ENCODE peak calls at places on chromosomes 11 and 22, in nine cellular contexts. T, B, I, O, D, N, Q, M and F are unnamed samples. For H3K4me1, the result is how much of the 10 kb centered on the place peaks cover.

GRCh38 chr11:106280041-106280440 is 202.6 kb downstream of the AASDHPPT start:
- DNase-seq in D (no peak), M (no peak), I (no peak), N (no peak), O (no peak), Q (no peak), B (no peak), T (no peak), F (no peak)

GRCh38 chr11:36400768-36401455 is 104.8 kb downstream of the PRR5L start:
- DNase-seq in O (no peak), I (peak), N (no peak), B (no peak), D (no peak), T (no peak), M (peak), Q (no peak), F (no peak)

GRCh38 chr11:60195923-60196368 is 13.1 kb upstream of the MS4A6A start:
- DNase-seq in Q (no peak), N (no peak), I (no peak), D (no peak), T (no peak), O (no peak), B (no peak), M (no peak), F (no peak)

GRCh38 chr22:44895296-44896055 is 114.3 kb downstream of the PHF21B start:
- DNase-seq in T (no peak), D (no peak), B (no peak), I (peak), Q (no peak), O (no peak), N (no peak), M (peak), F (no peak)

GRCh38 chr11:134450186-134450585 is 38.1 kb upstream of the B3GAT1 start:
- DNase-seq in T (no peak), O (no peak), D (no peak), Q (no peak), M (no peak), N (no peak), I (no peak), B (no peak), F (no peak)

GRCh38 chr11:100340416-100341323 is 346.4 kb upstream of the ARHGAP42 start:
- DNase-seq in N (no peak), M (peak), Q (no peak), B (peak), T (no peak), D (no peak), I (no peak), O (no peak), F (no peak)

GRCh38 chr11:94675239-94675638 is 92.9 kb upstream of the AMOTL1 start:
- DNase-seq in T (no peak), N (no peak), D (no peak), O (no peak), M (no peak), Q (no peak), I (no peak), B (peak), F (no peak)

GRCh38 chr11:32529994-32530588 is 53.5 kb upstream of the EIF3M start:
- DNase-seq in I (no peak), N (no peak), M (no peak), B (no peak), O (no peak), D (no peak), Q (no peak), T (no peak), F (no peak)

GRCh38 chr11:47904048-47904447 is 55.9 kb upstream of the NUP160 start:
- DNase-seq in N (no peak), B (no peak), Q (no peak), M (no peak), D (no peak), T (no peak), I (no peak), O (no peak), F (no peak)

GRCh38 chr11:124077266-124077665 is 36.1 kb upstream of the OR10G7 start:
- DNase-seq in M (no peak), O (no peak), N (no peak), Q (no peak), T (no peak), I (no peak), D (no peak), B (no peak), F (no peak)

GRCh38 chr11:64754919-64755662 is 4.7 kb downstream of the PYGM start:
- DNase-seq in M (no peak), I (peak), N (no peak), T (no peak), Q (no peak), D (no peak), O (no peak), B (no peak), F (peak)

GRCh38 chr11:125315088-125315740 is 150.7 kb downstream of the PKNOX2 start:
- DNase-seq in I (no peak), O (peak), B (peak), M (no peak), Q (peak), T (no peak), N (peak), D (no peak), F (no peak)

GRCh38 chr11:26715133-26715532 is 6.7 kb downstream of the SLC5A12 start:
- DNase-seq in B (peak), Q (no peak), T (no peak), N (no peak), I (no peak), D (no peak), M (no peak), O (no peak), F (no peak)

GRCh38 chr22:22901578-22902218 is 14.1 kb downstream of the IGLL5 start:
- DNase-seq in D (no peak), Q (no peak), N (no peak), O (no peak), B (no peak), I (peak), T (no peak), M (no peak), F (no peak)

GRCh38 chr11:124612045-124612444 is 817 bp downstream of the PANX3 start:
- DNase-seq in Q (no peak), B (peak), M (no peak), I (no peak), D (no peak), O (no peak), T (no peak), N (no peak), F (no peak)

GRCh38 chr22:49086181-49086580 is 741.5 kb downstream of the BRD1 start:
- DNase-seq in I (no peak), D (no peak), B (no peak), Q (no peak), T (no peak), M (no peak), N (no peak), O (no peak), F (no peak)

GRCh38 chr11:117071344-117071787 is 26.9 kb downstream of the SIK3 start:
- DNase-seq in B (peak), D (peak), I (no peak), T (peak), N (no peak), M (no peak), O (no peak), Q (peak), F (peak)

GRCh38 chr11:32792948-32793475 is 1.4 kb downstream of the CCDC73 start:
- DNase-seq in D (peak), M (peak), I (no peak), O (peak), Q (peak), N (peak), B (peak), T (peak), F (peak)

DNA sequence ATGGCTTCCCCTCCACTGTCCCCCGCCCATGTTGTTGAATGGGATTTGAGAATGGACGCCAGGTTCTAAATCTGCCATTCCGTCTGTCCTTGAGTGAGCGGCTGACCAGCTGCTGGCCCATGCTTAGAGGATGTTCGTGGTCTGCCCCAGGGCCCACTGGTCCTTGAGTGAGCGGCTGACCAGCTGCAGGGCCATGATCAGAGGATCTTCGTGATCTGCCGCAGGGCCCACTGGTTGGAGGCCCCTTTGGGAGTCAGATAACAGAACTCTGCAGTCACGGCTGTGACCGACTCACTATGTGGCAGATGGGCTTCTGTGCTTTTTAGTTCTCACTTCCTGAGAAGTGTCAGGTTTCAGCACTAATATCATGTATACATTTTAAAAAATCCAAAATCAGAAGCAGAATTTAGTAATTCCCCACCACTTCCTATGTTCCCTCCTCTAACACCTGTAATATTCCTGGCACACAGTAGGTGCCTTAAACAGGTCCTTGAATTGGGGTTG is 54.1 kb downstream of the MICAL3 start:
- DNase-seq in D (no peak), N (no peak), O (no peak), T (no peak), Q (peak), I (peak), M (no peak), B (no peak), F (no peak)
- H3K27ac ChIP-seq in D (no peak), N (no peak), O (peak), T (peak), Q (peak), I (peak), M (no peak), B (no peak), F (peak)

GRCh38 chr22:31629741-31630184 is 32.3 kb downstream of the PISD start:
- DNase-seq in T (no peak), I (peak), Q (no peak), M (no peak), N (no peak), B (no peak), O (no peak), D (no peak), F (no peak)

GRCh38 chr22:31628362-31628761 is 33.7 kb downstream of the PISD start:
- DNase-seq in T (no peak), O (no peak), M (no peak), D (no peak), Q (no peak), I (no peak), N (no peak), B (no peak), F (no peak)

GRCh38 chr22:31627223-31627731 is 34.7 kb downstream of the PISD start:
- DNase-seq in T (no peak), B (no peak), N (no peak), M (no peak), O (no peak), D (no peak), I (peak), Q (peak), F (no peak)

GRCh38 chr22:31630331-31631329 is 31.4 kb downstream of the PISD start:
- DNase-seq in I (peak), Q (peak), B (peak), T (peak), D (peak), O (peak), M (peak), N (peak), F (peak)

GRCh38 chr22:31628969-31629723 is 32.9 kb downstream of the PISD start:
- DNase-seq in T (no peak), I (peak), N (no peak), D (no peak), B (no peak), M (peak), O (no peak), Q (no peak), F (no peak)
- H3K4me1 ChIP-seq in T (under half), I (half or more), N (under half), D (under half), B (under half), M (under half), O (under half), Q (under half), F (half or more)

GRCh38 chr22:29856496-29856895 is 18.4 kb upstream of the ASCC2 start:
- DNase-seq in N (no peak), O (no peak), D (no peak), Q (no peak), B (no peak), I (no peak), M (peak), T (no peak), F (peak)
- H3K4me3 ChIP-seq in N (no peak), O (no peak), D (no peak), Q (no peak), B (no peak), I (no peak), M (no peak), T (no peak), F (no peak)

GRCh38 chr22:46535876-46536558 is 1.4 kb downstream of the CELSR1 start:
- DNase-seq in M (peak), N (no peak), D (no peak), O (no peak), Q (no peak), B (no peak), I (no peak), T (peak), F (no peak)

GRCh38 chr22:46537946-46538815 is 761 bp upstream of the CELSR1 start:
- DNase-seq in D (no peak), Q (no peak), B (no peak), M (peak), I (no peak), T (peak), N (no peak), O (no peak), F (no peak)

GRCh38 chr22:46534901-46535630 is 2.4 kb downstream of the CELSR1 start:
- DNase-seq in D (no peak), B (no peak), O (no peak), T (no peak), N (no peak), M (no peak), Q (no peak), I (no peak), F (no peak)

GRCh38 chr22:46537221-46537945 is at the start of gene CELSR1:
- DNase-seq in Q (no peak), T (peak), D (peak), N (no peak), O (peak), M (peak), I (no peak), B (no peak), F (no peak)

DNA sequence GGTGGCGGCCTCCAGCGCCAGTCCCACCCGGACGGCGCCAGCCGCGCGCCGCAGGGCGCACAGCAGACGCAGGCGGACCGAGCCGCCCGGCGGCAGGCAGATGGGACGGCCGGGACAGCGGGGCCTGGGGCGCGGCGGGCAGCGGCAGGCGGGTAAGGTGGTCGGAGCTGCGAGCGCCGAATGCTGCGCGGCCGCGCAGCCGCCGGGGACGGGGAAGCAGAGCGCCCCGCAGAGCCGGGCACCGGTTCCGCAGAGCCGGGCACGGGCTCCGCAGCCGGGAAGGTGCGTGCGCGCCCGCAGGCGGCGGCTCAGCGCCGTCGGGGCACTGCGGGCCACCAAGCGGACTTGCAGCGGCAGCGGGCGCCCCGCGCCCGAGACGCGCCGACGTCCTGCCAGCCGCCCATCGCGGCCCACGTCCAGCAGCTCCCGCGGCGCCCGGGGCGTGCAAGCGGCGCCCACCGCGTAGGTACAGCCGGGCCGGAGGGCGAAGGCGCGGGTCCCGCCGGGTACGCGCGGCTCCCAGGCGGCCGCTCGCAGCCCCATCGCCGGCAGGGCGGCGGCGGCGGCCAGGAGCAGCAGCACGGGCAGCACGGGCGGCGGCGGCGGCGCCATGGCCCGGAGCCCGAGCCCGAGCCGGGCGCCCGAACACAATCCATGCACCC is 730 bp downstream of the CELSR1 start:
- DNase-seq in B (no peak), M (peak), I (no peak), Q (no peak), O (no peak), T (peak), D (no peak), N (no peak), F (no peak)
- H3K27ac ChIP-seq in B (no peak), M (no peak), I (no peak), Q (no peak), O (peak), T (peak), D (no peak), N (no peak), F (no peak)

GRCh38 chr11:102478660-102479245 is 26.2 kb upstream of the TMEM123 start:
- DNase-seq in B (peak), Q (no peak), T (no peak), O (no peak), I (no peak), N (no peak), M (no peak), D (no peak), F (no peak)
- H3K4me1 ChIP-seq in B (under half), Q (under half), T (under half), O (under half), I (under half), N (under half), M (under half), D (under half), F (under half)

GRCh38 chr22:47089796-47090460 is 327.5 kb downstream of the TBC1D22A start:
- DNase-seq in N (no peak), T (no peak), Q (no peak), O (no peak), I (no peak), B (no peak), M (no peak), D (no peak), F (no peak)
- H3K4me3 ChIP-seq in N (no peak), T (no peak), Q (no peak), O (no peak), I (no peak), B (no peak), M (peak), D (no peak), F (no peak)

GRCh38 chr11:69000831-69001245 is 12.2 kb downstream of the MRGPRF start:
- DNase-seq in B (peak), Q (peak), I (peak), T (peak), O (no peak), N (no peak), D (peak), M (peak), F (no peak)
- H3K27ac ChIP-seq in B (no peak), Q (peak), I (peak), T (no peak), O (no peak), N (no peak), D (peak), M (no peak), F (peak)

GRCh38 chr22:50119169-50119767 is 29.5 kb downstream of the MOV10L1 start:
- DNase-seq in O (no peak), I (no peak), B (no peak), M (no peak), Q (no peak), D (no peak), T (no peak), N (no peak), F (no peak)

GRCh38 chr22:50119768-50120251 is 30.0 kb downstream of the MOV10L1 start:
- DNase-seq in T (no peak), D (no peak), M (no peak), Q (no peak), B (no peak), I (no peak), N (no peak), O (no peak), F (no peak)

GRCh38 chr22:50117168-50117762 is 27.5 kb downstream of the MOV10L1 start:
- DNase-seq in O (no peak), M (no peak), N (no peak), T (no peak), Q (no peak), D (no peak), I (no peak), B (no peak), F (no peak)

GRCh38 chr22:50118129-50118528 is 28.3 kb downstream of the MOV10L1 start:
- DNase-seq in I (no peak), T (no peak), Q (no peak), N (no peak), O (no peak), M (no peak), B (no peak), D (no peak), F (no peak)

DNA sequence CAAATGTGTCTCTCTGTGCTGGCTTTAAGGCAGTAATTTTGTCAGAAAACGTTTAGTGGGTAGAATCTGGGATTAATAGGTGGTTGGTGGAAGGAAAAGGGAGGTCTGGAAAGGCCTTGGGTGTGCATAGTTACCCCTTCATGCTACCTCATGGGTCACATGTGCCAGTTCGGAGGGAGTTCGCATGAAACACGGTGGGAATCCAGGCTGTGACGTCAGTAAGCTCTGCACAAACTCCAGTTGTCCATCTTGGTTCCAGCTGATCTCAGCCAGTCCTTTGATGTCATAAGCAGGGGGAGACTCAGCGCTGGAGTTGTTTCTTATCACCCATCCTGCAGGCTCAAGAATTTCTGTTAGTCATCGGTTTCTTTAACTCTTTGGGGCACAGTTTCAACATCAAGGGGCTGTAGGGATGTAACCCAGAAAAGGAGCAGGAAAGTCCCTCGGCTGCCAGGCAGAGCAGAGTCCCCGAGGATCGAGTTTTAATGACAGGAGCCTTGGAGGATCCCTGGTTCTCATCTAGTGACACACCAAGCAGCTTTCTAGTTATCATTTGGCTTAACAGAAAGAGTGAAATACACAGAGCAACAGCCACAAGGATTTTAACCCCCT is 28.9 kb downstream of the MOV10L1 start:
- DNase-seq in D (no peak), O (peak), T (peak), N (no peak), I (no peak), M (no peak), B (peak), Q (peak), F (no peak)
- H3K4me1 ChIP-seq in D (under half), O (under half), T (under half), N (under half), I (under half), M (under half), B (under half), Q (under half), F (under half)

GRCh38 chr11:20596629-20597129 is 2.7 kb upstream of the SLC6A5 start:
- DNase-seq in I (no peak), M (peak), N (no peak), Q (no peak), D (no peak), O (no peak), T (no peak), B (no peak), F (no peak)
- H3K4me3 ChIP-seq in I (no peak), M (no peak), N (no peak), Q (no peak), D (no peak), O (no peak), T (no peak), B (no peak), F (no peak)